ENCODE peak calls at places on chromosomes 7 and 10, in six cellular contexts. B is H9, F is IMR-90, G is H1, L is mesendoderm, P is neuronal stem cell. R is an unnamed sample.

GRCh38 chr10:5589963-5590511 is 65.3 kb downstream of the CALML3 start:
- DNase-seq in B (peak), F (peak), G (no peak), L (no peak), P (no peak), R (peak)

GRCh38 chr10:17257466-17258321 is 29.7 kb downstream of the VIM start:
- DNase-seq in B (peak), F (peak), G (peak), L (peak), P (peak), R (peak)

GRCh38 chr10:53357587-53357986 is 585.0 kb upstream of the MBL2 start:
- DNase-seq in B (no peak), F (no peak), G (no peak), L (peak), P (no peak), R (no peak)

GRCh38 chr10:97050959-97051496 is 134.7 kb downstream of the SLIT1 start:
- DNase-seq in B (no peak), F (no peak), G (no peak), L (no peak), P (no peak), R (no peak)

GRCh38 chr10:46544989-46545791 is 11.3 kb downstream of the GPRIN2 start:
- DNase-seq in B (peak), F (no peak), G (no peak), L (peak), P (no peak), R (no peak)

GRCh38 chr10:118798186-118798811 is 43.5 kb upstream of the CACUL1 start:
- DNase-seq in B (no peak), F (no peak), G (no peak), L (no peak), P (no peak), R (no peak)

GRCh38 chr10:6195376-6195775 is 7.4 kb upstream of the PFKFB3 start:
- DNase-seq in B (no peak), F (peak), G (no peak), L (no peak), P (no peak), R (no peak)

GRCh38 chr7:42070068-42070467 is 166.9 kb downstream of the GLI3 start:
- DNase-seq in B (no peak), F (peak), G (no peak), L (no peak), P (no peak), R (peak)

GRCh38 chr7:134548877-134549276 is at the start of gene AKR1B15:
- DNase-seq in B (no peak), F (peak), G (no peak), L (no peak), P (no peak), R (peak)

GRCh38 chr7:107473975-107474598 is 4.2 kb downstream of the GPR22 start:
- DNase-seq in B (no peak), F (no peak), G (no peak), L (no peak), P (no peak), R (no peak)

GRCh38 chr10:132577350-132578005 is 39.9 kb downstream of the INPP5A start:
- DNase-seq in B (no peak), F (no peak), G (no peak), L (no peak), P (no peak), R (no peak)

GRCh38 chr7:82051641-82052040 is 281.8 kb upstream of the HGF start:
- DNase-seq in B (no peak), F (no peak), G (no peak), L (peak), P (no peak), R (peak)

GRCh38 chr7:100013328-100013676 is 2.1 kb upstream of the ZKSCAN1 start:
- DNase-seq in B (no peak), F (no peak), G (no peak), L (no peak), P (no peak), R (no peak)

GRCh38 chr7:100017875-100018274 is 2.5 kb downstream of the ZKSCAN1 start:
- DNase-seq in B (no peak), F (no peak), G (no peak), L (no peak), P (no peak), R (no peak)

GRCh38 chr7:100015232-100016208 is at the start of gene ZKSCAN1:
- DNase-seq in B (peak), F (peak), G (peak), L (peak), P (peak), R (peak)

GRCh38 chr7:100017300-100017699 is 1.9 kb downstream of the ZKSCAN1 start:
- DNase-seq in B (no peak), F (no peak), G (no peak), L (no peak), P (no peak), R (peak)

DNA sequence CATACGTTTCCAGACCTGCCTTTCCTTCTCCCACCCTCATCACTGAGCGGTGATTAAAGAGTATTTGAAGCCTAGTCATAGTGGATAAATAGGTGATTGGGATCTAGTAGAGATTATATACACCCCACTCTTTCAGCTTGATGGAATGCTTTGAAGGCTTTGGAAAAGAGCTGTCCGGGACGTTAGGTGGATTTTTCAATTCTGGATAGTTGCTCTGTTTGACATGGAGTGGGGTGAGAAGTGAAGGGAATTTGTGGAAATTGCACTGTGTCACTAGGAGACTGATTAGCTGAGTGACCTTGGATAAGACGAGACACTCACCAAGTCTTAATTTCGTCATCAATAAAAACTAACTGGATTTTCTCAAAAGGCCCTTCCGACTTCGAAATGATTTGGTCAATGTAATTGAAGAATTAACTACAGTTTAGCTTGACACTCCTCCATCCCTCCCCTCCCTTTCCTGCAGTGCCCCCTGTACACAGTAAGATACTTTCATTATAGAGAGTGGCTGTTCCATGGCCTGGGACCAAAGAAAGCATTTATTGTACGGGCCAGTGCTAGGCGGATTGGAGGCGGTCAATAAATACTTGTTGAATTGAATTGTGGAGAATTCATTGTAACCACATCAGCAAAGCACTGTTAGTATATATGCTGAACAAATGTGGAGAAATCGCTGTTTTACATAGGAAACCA is 959 bp downstream of the ZKSCAN1 start:
- DNase-seq in B (no peak), F (no peak), G (no peak), L (no peak), P (no peak), R (peak)
- H2BK120ac ChIP-seq in B (no peak), F (peak), G (no peak), L (no peak), P (no peak), R (no peak)

GRCh38 chr7:31811650-31812461 is 124.8 kb downstream of the PPP1R17 start:
- DNase-seq in B (no peak), F (peak), G (no peak), L (no peak), P (no peak), R (peak)
- H2BK15ac ChIP-seq in B (no peak), F (peak), G (no peak), L (no peak), P (no peak), R (peak)

GRCh38 chr10:95469676-95470075 is 91.5 kb downstream of the SORBS1 start:
- DNase-seq in B (no peak), F (no peak), G (no peak), L (no peak), P (no peak), R (no peak)
- H2BK5ac ChIP-seq in B (no peak), F (no peak), G (no peak), L (no peak), P (no peak), R (no peak)

GRCh38 chr10:102462512-102463054 is 11.2 kb upstream of the C10orf95 start:
- DNase-seq in B (no peak), F (no peak), G (peak), L (no peak), P (no peak), R (no peak)

GRCh38 chr10:102463983-102464382 is 12.6 kb upstream of the C10orf95 start:
- DNase-seq in B (no peak), F (no peak), G (no peak), L (no peak), P (no peak), R (no peak)

GRCh38 chr10:102457591-102458150 is 6.3 kb upstream of the C10orf95 start:
- DNase-seq in B (no peak), F (no peak), G (no peak), L (no peak), P (no peak), R (no peak)

GRCh38 chr10:102460836-102461186 is 9.5 kb upstream of the C10orf95 start:
- DNase-seq in B (no peak), F (no peak), G (no peak), L (no peak), P (no peak), R (no peak)

DNA sequence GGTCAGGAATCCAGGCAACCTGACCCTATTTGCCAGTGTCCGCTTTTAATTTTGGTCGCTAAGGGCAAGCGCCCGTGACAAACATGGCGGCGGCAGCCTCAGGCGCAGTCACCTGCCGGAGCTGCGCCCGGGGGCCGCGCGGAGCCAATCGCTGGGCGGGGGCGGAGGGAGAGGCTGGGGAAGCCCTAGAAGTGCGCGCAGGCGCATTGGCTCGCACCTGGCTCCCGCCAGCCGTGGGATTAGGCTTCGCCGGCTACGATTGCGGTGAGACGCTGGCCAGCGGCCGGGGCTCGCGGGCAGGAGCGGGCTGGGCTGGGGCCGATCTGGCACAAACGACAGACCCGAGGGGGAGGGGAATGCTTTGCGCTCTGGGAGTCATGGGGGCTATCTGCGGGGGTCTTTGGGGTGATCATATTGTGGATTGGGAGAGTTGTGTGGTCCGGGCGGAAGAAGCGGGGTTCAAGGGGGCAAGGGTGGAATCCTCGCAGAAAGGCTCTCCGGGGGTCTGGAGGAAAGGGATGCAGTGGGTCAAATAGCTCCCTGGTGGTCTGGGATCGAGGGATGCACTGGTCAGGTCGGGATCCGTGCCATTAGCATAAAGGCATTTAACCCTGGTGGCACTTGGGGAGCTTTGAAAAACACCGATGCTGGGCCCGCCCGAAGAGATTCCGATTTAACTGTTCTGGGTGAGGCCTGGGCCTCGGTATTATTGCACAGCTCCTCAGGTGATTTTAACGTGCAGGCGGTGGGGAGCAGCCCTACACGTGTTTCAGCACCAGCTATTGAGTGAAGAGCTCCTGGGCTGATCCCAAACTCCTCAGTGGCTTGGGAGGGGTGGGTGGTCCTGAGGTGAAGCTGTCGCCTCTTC is 10.1 kb upstream of the C10orf95 start:
- DNase-seq in B (peak), F (peak), G (peak), L (peak), P (peak), R (peak)
- H2BK120ac ChIP-seq in B (peak), F (peak), G (no peak), L (no peak), P (no peak), R (no peak)

DNA sequence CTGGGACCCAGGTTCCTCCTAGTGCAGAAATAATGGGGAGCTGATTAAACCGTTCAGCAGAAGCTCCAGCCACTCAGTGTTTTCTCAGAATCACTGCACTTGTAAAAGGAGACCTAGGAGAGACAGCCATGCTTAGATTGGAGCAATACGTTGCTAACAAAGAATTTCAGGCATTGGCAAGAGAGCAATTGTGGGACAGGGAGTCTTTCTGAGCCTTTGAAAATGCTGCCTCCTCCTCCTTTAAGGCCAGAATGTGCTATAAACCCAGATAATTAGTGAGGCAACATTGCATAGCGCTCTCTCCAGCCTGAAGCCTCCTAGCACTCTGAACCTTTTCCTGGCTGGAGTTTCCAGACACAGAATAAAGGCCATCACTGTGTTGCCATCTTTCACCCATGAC is 18.5 kb upstream of the PTPRN2 start:
- DNase-seq in B (no peak), F (no peak), G (no peak), L (no peak), P (no peak), R (no peak)
- H2BK15ac ChIP-seq in B (no peak), F (no peak), G (no peak), L (no peak), P (no peak), R (no peak)

GRCh38 chr7:30880941-30881340 is 30.7 kb upstream of the AQP1 start:
- DNase-seq in B (no peak), F (no peak), G (no peak), L (peak), P (no peak), R (no peak)
- H2BK5ac ChIP-seq in B (no peak), F (no peak), G (no peak), L (no peak), P (no peak), R (no peak)

R was measured in mesenchymal stem cell.